ENCODE peak calls at places on chromosome 20, in eight cellular contexts. One of them, this sample, is unnamed. For H3K27me3, the result is how much of the 10 kb centered on the place peaks cover.

GRCh38 chr20:25309395-25310267 is 61.7 kb downstream of the PYGB start:
- DNase-seq in heart right ventricle: no peak
- DNase-seq in cardiac muscle cell: no peak
- DNase-seq in MM.1S: peak
- DNase-seq in osteoblast: peak
- DNase-seq in colonic mucosa: peak
- DNase-seq in tibial artery: peak
- DNase-seq in adrenal gland: peak
- DNase-seq in this sample: peak

GRCh38 chr20:63142933-63143332 is 73.0 kb downstream of the YTHDF1 start:
- DNase-seq in cardiac muscle cell: no peak
- DNase-seq in colonic mucosa: no peak
- DNase-seq in adrenal gland: no peak
- DNase-seq in MM.1S: no peak
- DNase-seq in tibial artery: no peak
- DNase-seq in heart right ventricle: no peak
- DNase-seq in osteoblast: no peak
- DNase-seq in this sample: no peak

GRCh38 chr20:29687438-29687837 is 1570.0 kb upstream of the DEFB115 start:
- DNase-seq in colonic mucosa: no peak
- DNase-seq in adrenal gland: no peak
- DNase-seq in MM.1S: no peak
- DNase-seq in cardiac muscle cell: no peak
- DNase-seq in osteoblast: no peak
- DNase-seq in heart right ventricle: no peak
- DNase-seq in tibial artery: peak
- DNase-seq in this sample: no peak

GRCh38 chr20:38926934-38927616 is 858 bp downstream of the FAM83D start:
- DNase-seq in MM.1S: no peak
- DNase-seq in cardiac muscle cell: no peak
- DNase-seq in heart right ventricle: no peak
- DNase-seq in tibial artery: no peak
- DNase-seq in adrenal gland: no peak
- DNase-seq in colonic mucosa: peak
- DNase-seq in osteoblast: peak
- DNase-seq in this sample: no peak

GRCh38 chr20:63033635-63034510 is 27.1 kb upstream of the BHLHE23 start:
- DNase-seq in cardiac muscle cell: no peak
- DNase-seq in adrenal gland: no peak
- DNase-seq in colonic mucosa: no peak
- DNase-seq in tibial artery: no peak
- DNase-seq in osteoblast: peak
- DNase-seq in MM.1S: no peak
- DNase-seq in heart right ventricle: peak
- DNase-seq in this sample: no peak

GRCh38 chr20:31666258-31667042 is 28.7 kb downstream of the COX4I2 start:
- DNase-seq in adrenal gland: peak
- DNase-seq in heart right ventricle: no peak
- DNase-seq in colonic mucosa: peak
- DNase-seq in tibial artery: peak
- DNase-seq in MM.1S: no peak
- DNase-seq in osteoblast: no peak
- DNase-seq in cardiac muscle cell: no peak
- DNase-seq in this sample: peak

GRCh38 chr20:3808141-3808479 is 12.0 kb downstream of the CDC25B start:
- DNase-seq in heart right ventricle: peak
- DNase-seq in osteoblast: peak
- DNase-seq in MM.1S: no peak
- DNase-seq in adrenal gland: peak
- DNase-seq in cardiac muscle cell: no peak
- DNase-seq in colonic mucosa: peak
- DNase-seq in tibial artery: peak
- DNase-seq in this sample: peak

GRCh38 chr20:9353180-9353915 is 161.0 kb upstream of the LAMP5 start:
- DNase-seq in tibial artery: no peak
- DNase-seq in heart right ventricle: no peak
- DNase-seq in adrenal gland: no peak
- DNase-seq in colonic mucosa: no peak
- DNase-seq in cardiac muscle cell: peak
- DNase-seq in osteoblast: no peak
- DNase-seq in MM.1S: no peak
- DNase-seq in this sample: no peak

GRCh38 chr20:4808872-4809271 is 87.2 kb downstream of the PRND start:
- DNase-seq in MM.1S: no peak
- DNase-seq in colonic mucosa: no peak
- DNase-seq in heart right ventricle: no peak
- DNase-seq in osteoblast: peak
- DNase-seq in tibial artery: no peak
- DNase-seq in cardiac muscle cell: no peak
- DNase-seq in adrenal gland: no peak
- DNase-seq in this sample: no peak

GRCh38 chr20:19770375-19770774 is 12.3 kb downstream of the RIN2 start:
- DNase-seq in colonic mucosa: no peak
- DNase-seq in heart right ventricle: no peak
- DNase-seq in MM.1S: no peak
- DNase-seq in tibial artery: no peak
- DNase-seq in osteoblast: no peak
- DNase-seq in cardiac muscle cell: no peak
- DNase-seq in adrenal gland: no peak
- DNase-seq in this sample: no peak

GRCh38 chr20:52209154-52209571 is 17.6 kb upstream of the ZFP64 start:
- DNase-seq in adrenal gland: no peak
- DNase-seq in osteoblast: no peak
- DNase-seq in tibial artery: no peak
- DNase-seq in heart right ventricle: no peak
- DNase-seq in cardiac muscle cell: no peak
- DNase-seq in colonic mucosa: no peak
- DNase-seq in MM.1S: no peak
- DNase-seq in this sample: no peak

GRCh38 chr20:17520583-17520982 is 10.6 kb downstream of the BFSP1 start:
- DNase-seq in osteoblast: no peak
- DNase-seq in adrenal gland: no peak
- DNase-seq in tibial artery: no peak
- DNase-seq in MM.1S: no peak
- DNase-seq in colonic mucosa: no peak
- DNase-seq in heart right ventricle: no peak
- DNase-seq in cardiac muscle cell: no peak
- DNase-seq in this sample: no peak

GRCh38 chr20:12874933-12875332 is 133.8 kb upstream of the SPTLC3 start:
- DNase-seq in MM.1S: no peak
- DNase-seq in heart right ventricle: no peak
- DNase-seq in colonic mucosa: no peak
- DNase-seq in cardiac muscle cell: no peak
- DNase-seq in adrenal gland: no peak
- DNase-seq in tibial artery: no peak
- DNase-seq in osteoblast: no peak
- DNase-seq in this sample: no peak
- TF ChIP-seq CTCF in MM.1S: no peak
- TF ChIP-seq CTCF in heart right ventricle: no peak
- TF ChIP-seq CTCF in colonic mucosa: no peak
- TF ChIP-seq CTCF in cardiac muscle cell: no peak
- TF ChIP-seq CTCF in adrenal gland: no peak
- TF ChIP-seq CTCF in tibial artery: no peak
- TF ChIP-seq CTCF in osteoblast: no peak
- TF ChIP-seq CTCF in this sample: no peak

DNA sequence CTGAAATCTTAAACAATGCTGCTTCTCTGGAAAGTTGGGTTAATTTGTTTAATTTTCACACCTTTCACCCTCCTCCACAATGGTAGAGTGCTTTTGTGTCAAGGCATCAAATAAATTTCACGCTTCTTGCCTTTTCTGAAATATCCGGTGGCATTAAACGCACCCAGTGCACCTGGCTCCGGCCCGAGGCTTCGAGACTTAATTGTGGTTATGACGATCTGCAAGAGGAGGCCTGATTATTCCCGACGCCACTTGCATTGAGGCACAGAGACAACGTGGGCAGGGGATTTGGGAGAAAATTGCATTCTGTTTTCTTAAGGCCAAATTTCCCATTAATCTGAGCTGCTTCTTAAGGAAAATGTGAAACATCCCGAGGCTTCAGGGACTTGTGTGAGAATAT is 152.2 kb downstream of the CDH4 start:
- DNase-seq in osteoblast: no peak
- DNase-seq in adrenal gland: no peak
- DNase-seq in MM.1S: no peak
- DNase-seq in heart right ventricle: no peak
- DNase-seq in cardiac muscle cell: no peak
- DNase-seq in colonic mucosa: no peak
- DNase-seq in tibial artery: no peak
- DNase-seq in this sample: no peak
- H3K27me3 ChIP-seq in osteoblast: under half
- H3K27me3 ChIP-seq in adrenal gland: under half
- H3K27me3 ChIP-seq in MM.1S: under half
- H3K27me3 ChIP-seq in heart right ventricle: under half
- H3K27me3 ChIP-seq in cardiac muscle cell: under half
- H3K27me3 ChIP-seq in colonic mucosa: under half
- H3K27me3 ChIP-seq in tibial artery: under half
- H3K27me3 ChIP-seq in this sample: under half

DNA sequence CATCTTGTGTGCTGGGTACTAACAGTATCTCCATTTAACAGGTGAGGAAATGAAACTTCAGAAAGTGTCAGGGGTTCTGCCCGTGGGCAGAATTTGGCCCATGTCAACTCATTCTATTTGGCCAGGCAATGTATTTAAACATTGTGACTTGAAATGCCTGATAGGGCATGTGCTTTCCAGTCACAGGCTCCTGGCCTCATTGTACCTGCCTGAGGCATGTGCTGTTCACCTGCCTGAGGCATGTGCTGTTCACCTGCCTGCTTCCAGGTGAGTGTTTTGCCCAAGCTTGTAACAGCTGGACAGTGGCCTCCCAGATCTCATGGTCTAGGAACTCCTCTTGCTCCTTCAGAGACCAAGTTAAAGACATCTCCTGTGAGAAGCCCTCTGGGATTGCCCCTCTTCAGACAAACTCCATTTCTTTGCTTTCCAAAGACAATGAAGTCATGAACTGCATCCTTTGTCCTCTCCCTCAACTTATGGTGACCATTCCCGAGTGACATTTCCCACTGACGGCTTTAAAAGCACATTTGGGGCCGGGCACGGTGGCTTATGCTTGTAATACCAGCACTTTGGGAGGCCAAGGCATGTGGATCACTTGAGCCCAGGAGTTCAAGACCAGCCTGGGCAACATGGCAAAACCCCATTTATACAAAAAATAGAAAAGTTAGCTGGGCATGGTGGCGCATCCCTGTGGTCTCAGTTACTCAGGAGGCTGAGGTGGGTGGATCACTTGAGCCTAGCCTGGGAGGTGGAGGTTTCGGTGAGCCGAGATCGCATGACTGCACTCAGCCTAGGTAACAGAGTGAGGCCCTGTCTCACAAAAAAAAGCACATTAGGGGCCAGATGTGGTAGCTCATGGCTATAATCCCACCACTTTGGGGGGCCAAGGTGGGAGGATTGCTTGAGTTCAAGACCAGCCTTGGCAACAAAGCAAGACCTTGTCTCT is 48.7 kb downstream of the BCAS4 start:
- DNase-seq in heart right ventricle: no peak
- DNase-seq in cardiac muscle cell: no peak
- DNase-seq in MM.1S: no peak
- DNase-seq in osteoblast: no peak
- DNase-seq in colonic mucosa: no peak
- DNase-seq in adrenal gland: no peak
- DNase-seq in tibial artery: no peak
- DNase-seq in this sample: no peak
- H3K27ac ChIP-seq in heart right ventricle: no peak
- H3K27ac ChIP-seq in cardiac muscle cell: no peak
- H3K27ac ChIP-seq in MM.1S: no peak
- H3K27ac ChIP-seq in osteoblast: no peak
- H3K27ac ChIP-seq in colonic mucosa: no peak
- H3K27ac ChIP-seq in adrenal gland: no peak
- H3K27ac ChIP-seq in tibial artery: no peak
- H3K27ac ChIP-seq in this sample: no peak

GRCh38 chr20:45064812-45065211 is 36.1 kb downstream of the KCNS1 start:
- DNase-seq in heart right ventricle: no peak
- DNase-seq in osteoblast: no peak
- DNase-seq in tibial artery: no peak
- DNase-seq in MM.1S: no peak
- DNase-seq in cardiac muscle cell: no peak
- DNase-seq in colonic mucosa: no peak
- DNase-seq in adrenal gland: no peak
- DNase-seq in this sample: no peak
- TF ChIP-seq CTCF in heart right ventricle: no peak
- TF ChIP-seq CTCF in osteoblast: no peak
- TF ChIP-seq CTCF in tibial artery: no peak
- TF ChIP-seq CTCF in MM.1S: no peak
- TF ChIP-seq CTCF in cardiac muscle cell: no peak
- TF ChIP-seq CTCF in colonic mucosa: no peak
- TF ChIP-seq CTCF in adrenal gland: no peak
- TF ChIP-seq CTCF in this sample: no peak

GRCh38 chr20:48195121-48195870 is 410.0 kb upstream of the SULF2 start:
- DNase-seq in cardiac muscle cell: no peak
- DNase-seq in heart right ventricle: no peak
- DNase-seq in osteoblast: no peak
- DNase-seq in tibial artery: no peak
- DNase-seq in adrenal gland: no peak
- DNase-seq in colonic mucosa: no peak
- DNase-seq in MM.1S: no peak
- DNase-seq in this sample: no peak

GRCh38 chr20:48194578-48194977 is 409.3 kb upstream of the SULF2 start:
- DNase-seq in colonic mucosa: no peak
- DNase-seq in cardiac muscle cell: no peak
- DNase-seq in adrenal gland: no peak
- DNase-seq in tibial artery: no peak
- DNase-seq in osteoblast: no peak
- DNase-seq in MM.1S: no peak
- DNase-seq in heart right ventricle: no peak
- DNase-seq in this sample: no peak

GRCh38 chr20:48197034-48197433 is 411.8 kb upstream of the SULF2 start:
- DNase-seq in tibial artery: no peak
- DNase-seq in osteoblast: no peak
- DNase-seq in colonic mucosa: no peak
- DNase-seq in adrenal gland: no peak
- DNase-seq in MM.1S: no peak
- DNase-seq in cardiac muscle cell: no peak
- DNase-seq in heart right ventricle: no peak
- DNase-seq in this sample: no peak

GRCh38 chr20:48196486-48196885 is 411.2 kb upstream of the SULF2 start:
- DNase-seq in osteoblast: no peak
- DNase-seq in adrenal gland: no peak
- DNase-seq in colonic mucosa: no peak
- DNase-seq in MM.1S: no peak
- DNase-seq in tibial artery: no peak
- DNase-seq in heart right ventricle: no peak
- DNase-seq in cardiac muscle cell: no peak
- DNase-seq in this sample: no peak

GRCh38 chr20:48196006-48196405 is 410.7 kb upstream of the SULF2 start:
- DNase-seq in tibial artery: no peak
- DNase-seq in MM.1S: no peak
- DNase-seq in colonic mucosa: no peak
- DNase-seq in heart right ventricle: no peak
- DNase-seq in osteoblast: no peak
- DNase-seq in cardiac muscle cell: no peak
- DNase-seq in adrenal gland: no peak
- DNase-seq in this sample: no peak
- H3K27me3 ChIP-seq in tibial artery: under half
- H3K27me3 ChIP-seq in MM.1S: under half
- H3K27me3 ChIP-seq in colonic mucosa: under half
- H3K27me3 ChIP-seq in heart right ventricle: under half
- H3K27me3 ChIP-seq in osteoblast: under half
- H3K27me3 ChIP-seq in cardiac muscle cell: under half
- H3K27me3 ChIP-seq in adrenal gland: under half
- H3K27me3 ChIP-seq in this sample: under half

GRCh38 chr20:36490191-36490590 is 51.1 kb upstream of the MYL9 start:
- DNase-seq in osteoblast: no peak
- DNase-seq in adrenal gland: no peak
- DNase-seq in tibial artery: no peak
- DNase-seq in colonic mucosa: no peak
- DNase-seq in cardiac muscle cell: peak
- DNase-seq in MM.1S: no peak
- DNase-seq in heart right ventricle: no peak
- DNase-seq in this sample: no peak
- H3K27ac ChIP-seq in osteoblast: peak
- H3K27ac ChIP-seq in adrenal gland: no peak
- H3K27ac ChIP-seq in tibial artery: peak
- H3K27ac ChIP-seq in colonic mucosa: no peak
- H3K27ac ChIP-seq in cardiac muscle cell: peak
- H3K27ac ChIP-seq in MM.1S: no peak
- H3K27ac ChIP-seq in heart right ventricle: peak
- H3K27ac ChIP-seq in this sample: peak